ENCODE peak calls at places on chromosome 22, in eight cellular contexts. A is CD8-positive, alpha-beta memory T cell; Y is PC-3; K is fibroblast of pulmonary artery; I is T-cell; U is activated T-cell treated with anti-CD3 and anti-CD28 coated beads for 1 hour; T is left ventricle myocardium superior; D is AG08395. W is an unnamed sample.

GRCh38 chr22:26708256-26709009 is 51.0 kb downstream of the MIAT start:
- DNase-seq in A (no peak), Y (no peak), K (no peak), I (no peak), U (no peak), T (no peak), D (peak), W (no peak)

GRCh38 chr22:50264104-50264745 is 2.7 kb upstream of the MAPK12 start:
- DNase-seq in A (no peak), Y (no peak), K (no peak), I (no peak), U (no peak), T (no peak), D (no peak), W (no peak)

GRCh38 chr22:34781676-34782075 is 284.3 kb upstream of the ISX start:
- DNase-seq in A (no peak), Y (no peak), K (no peak), I (no peak), U (no peak), T (no peak), D (peak), W (no peak)

GRCh38 chr22:40329021-40329456 is 17.3 kb upstream of the ADSL start:
- DNase-seq in A (no peak), Y (no peak), K (no peak), I (no peak), U (no peak), T (no peak), D (no peak), W (no peak)

GRCh38 chr22:32473388-32473952 is 1.1 kb upstream of the FBXO7 start:
- DNase-seq in A (no peak), Y (peak), K (peak), I (peak), U (no peak), T (no peak), D (peak), W (peak)

GRCh38 chr22:41022470-41023298 is 69.7 kb upstream of the EP300 start:
- DNase-seq in A (peak), Y (peak), K (peak), I (peak), U (peak), T (peak), D (peak), W (peak)

GRCh38 chr22:25008666-25009065 is 56.1 kb downstream of the KIAA1671 start:
- DNase-seq in A (no peak), Y (peak), K (no peak), I (no peak), U (no peak), T (peak), D (no peak), W (no peak)

GRCh38 chr22:47143249-47143938 is 380.9 kb downstream of the TBC1D22A start:
- DNase-seq in A (no peak), Y (no peak), K (no peak), I (no peak), U (no peak), T (no peak), D (no peak), W (no peak)

GRCh38 chr22:27115410-27115809 is 458.0 kb downstream of the MIAT start:
- DNase-seq in A (no peak), Y (no peak), K (no peak), I (no peak), U (no peak), T (no peak), D (no peak), W (no peak)

GRCh38 chr22:32615874-32616564 is 141.4 kb downstream of the FBXO7 start:
- DNase-seq in A (no peak), Y (no peak), K (no peak), I (no peak), U (no peak), T (no peak), D (no peak), W (no peak)

GRCh38 chr22:37893583-37893983 is 12.5 kb upstream of the MICALL1 start:
- DNase-seq in A (no peak), Y (no peak), K (no peak), I (no peak), U (no peak), T (no peak), D (no peak), W (no peak)

GRCh38 chr22:31585161-31585859 is 76.7 kb downstream of the PISD start:
- DNase-seq in A (no peak), Y (no peak), K (peak), I (no peak), U (no peak), T (no peak), D (peak), W (no peak)

GRCh38 chr22:37383342-37383741 is 43.9 kb downstream of the ELFN2 start:
- DNase-seq in A (no peak), Y (no peak), K (no peak), I (no peak), U (no peak), T (no peak), D (no peak), W (peak)

GRCh38 chr22:29798318-29798717 is 31.1 kb downstream of the UQCR10 start:
- DNase-seq in A (no peak), Y (peak), K (peak), I (no peak), U (no peak), T (no peak), D (no peak), W (no peak)

GRCh38 chr22:26753125-26753862 is 95.9 kb downstream of the MIAT start:
- DNase-seq in A (no peak), Y (no peak), K (no peak), I (no peak), U (no peak), T (no peak), D (no peak), W (no peak)

GRCh38 chr22:44386386-44387035 is 73.8 kb upstream of the SHISAL1 start:
- DNase-seq in A (no peak), Y (no peak), K (no peak), I (no peak), U (no peak), T (peak), D (no peak), W (no peak)

GRCh38 chr22:46044718-46045458 is 67.9 kb upstream of the WNT7B start:
- DNase-seq in A (no peak), Y (no peak), K (no peak), I (peak), U (no peak), T (peak), D (no peak), W (peak)

GRCh38 chr22:31625661-31626426 is 36.2 kb downstream of the PISD start:
- DNase-seq in A (no peak), Y (no peak), K (peak), I (no peak), U (no peak), T (peak), D (peak), W (no peak)

GRCh38 chr22:31093090-31093850 is 12.2 kb downstream of the SMTN start:
- DNase-seq in A (no peak), Y (no peak), K (no peak), I (no peak), U (no peak), T (peak), D (no peak), W (no peak)

GRCh38 chr22:29031236-29031982 is 30.2 kb downstream of the C22orf31 start:
- DNase-seq in A (no peak), Y (peak), K (peak), I (no peak), U (no peak), T (peak), D (peak), W (no peak)

GRCh38 chr22:46501701-46502100 is 35.7 kb downstream of the CELSR1 start:
- DNase-seq in A (no peak), Y (peak), K (peak), I (no peak), U (no peak), T (no peak), D (peak), W (no peak)

GRCh38 chr22:35601743-35602633 is 15.1 kb downstream of the MB start:
- DNase-seq in A (no peak), Y (peak), K (peak), I (no peak), U (no peak), T (no peak), D (peak), W (no peak)

GRCh38 chr22:37563153-37564081 is 3.1 kb downstream of the CDC42EP1 start:
- DNase-seq in A (no peak), Y (peak), K (peak), I (no peak), U (no peak), T (peak), D (peak), W (no peak)

GRCh38 chr22:49330421-49331222 is 497.1 kb downstream of the BRD1 start:
- DNase-seq in A (no peak), Y (no peak), K (no peak), I (no peak), U (no peak), T (no peak), D (no peak), W (no peak)

GRCh38 chr22:17057959-17058814 is 26.6 kb upstream of the IL17RA start:
- DNase-seq in A (peak), Y (peak), K (peak), I (no peak), U (peak), T (no peak), D (peak), W (peak)

GRCh38 chr22:31139866-31140716 is at the start of gene PLA2G3:
- DNase-seq in A (no peak), Y (no peak), K (peak), I (no peak), U (no peak), T (no peak), D (peak), W (no peak)